ENCODE peak calls at places on chromosomes 11 and 22, in ten cellular contexts. T is psoas muscle, J is upper lobe of right lung, Z is uterus, S is neuronal stem cell, P is heart left ventricle, L is kidney, F is cardiac muscle cell, R is mesendoderm, M is stomach. O is an unnamed sample.
A peak's percentile ranks its signal among the peaks of the same experiment; 100 is the strongest.

GRCh38 chr11:33490842-33491370 is 209.7 kb downstream of the C11orf91 start:
- DNase-seq in T (no peak), J (no peak), Z (no peak), S (no peak), P (no peak), L (no peak), F (no peak), R (no peak), M (no peak), O (no peak)

GRCh38 chr11:100731471-100731870 is 44.4 kb downstream of the ARHGAP42 start:
- DNase-seq in T (no peak), J (no peak), Z (no peak), S (no peak), P (no peak), L (no peak), F (peak; percentile 46), R (peak; percentile 92), M (no peak), O (peak; percentile 67)

GRCh38 chr11:13669544-13670488 is 1.3 kb downstream of the FAR1 start:
- DNase-seq in T (no peak), J (no peak), Z (no peak), S (no peak), P (no peak), L (no peak), F (no peak), R (no peak), M (no peak), O (no peak)

GRCh38 chr11:118923721-118924587 is 1.8 kb downstream of the BCL9L start:
- DNase-seq in T (no peak), J (peak; percentile 66), Z (no peak), S (no peak), P (no peak), L (peak; percentile 62), F (no peak), R (no peak), M (no peak), O (no peak)

GRCh38 chr11:1913271-1914060 is 6.0 kb upstream of the TNNT3 start:
- DNase-seq in T (no peak), J (no peak), Z (no peak), S (no peak), P (no peak), L (no peak), F (no peak), R (no peak), M (no peak), O (no peak)

GRCh38 chr22:22201925-22202343 is 42.7 kb upstream of the VPREB1 start:
- DNase-seq in T (no peak), J (no peak), Z (no peak), S (no peak), P (no peak), L (no peak), F (no peak), R (no peak), M (no peak), O (no peak)

GRCh38 chr11:109132539-109132938 is 289.5 kb upstream of the C11orf87 start:
- DNase-seq in T (no peak), J (no peak), Z (no peak), S (no peak), P (no peak), L (no peak), F (no peak), R (peak; percentile 51), M (no peak), O (peak; percentile 70)

GRCh38 chr11:75499423-75500305 is 26.1 kb downstream of the GDPD5 start:
- DNase-seq in T (peak; percentile 84), J (no peak), Z (peak; percentile 81), S (no peak), P (peak; percentile 34), L (no peak), F (no peak), R (peak; percentile 72), M (no peak), O (no peak)

GRCh38 chr22:24977370-24978230 is 25.1 kb downstream of the KIAA1671 start:
- DNase-seq in T (peak; percentile 68), J (no peak), Z (peak; percentile 30), S (no peak), P (peak; percentile 73), L (no peak), F (peak; percentile 78), R (peak; percentile 80), M (no peak), O (peak; percentile 75)

GRCh38 chr11:1742371-1742770 is 8.0 kb downstream of the IFITM10 start:
- DNase-seq in T (no peak), J (no peak), Z (no peak), S (no peak), P (no peak), L (no peak), F (no peak), R (no peak), M (no peak), O (no peak)

GRCh38 chr11:34346551-34346950 is 11.3 kb downstream of the ABTB2 start:
- DNase-seq in T (no peak), J (no peak), Z (peak; percentile 48), S (no peak), P (peak; percentile 49), L (no peak), F (no peak), R (no peak), M (no peak), O (no peak)

DNA sequence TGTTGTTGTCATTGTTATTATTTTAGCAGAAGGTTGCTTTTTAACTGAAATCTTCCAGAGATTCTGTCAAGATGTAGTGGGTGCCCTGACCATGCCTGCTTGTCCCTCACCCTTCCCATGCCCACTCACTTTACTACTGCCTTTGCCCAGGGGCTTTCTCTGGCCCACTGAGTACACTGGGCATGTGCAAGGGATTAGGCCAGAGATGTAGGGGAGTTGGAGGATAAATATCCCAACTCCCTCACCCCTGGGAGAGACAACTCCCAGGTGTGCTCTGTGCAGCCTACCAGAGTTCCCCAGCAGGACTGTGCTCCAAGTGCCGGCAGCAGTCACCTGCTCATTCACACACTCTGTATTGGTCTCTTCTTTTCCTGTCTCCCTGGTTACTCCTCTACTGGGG is 559.1 kb downstream of the MIAT start:
- DNase-seq in T (no peak), J (no peak), Z (no peak), S (no peak), P (no peak), L (no peak), F (no peak), R (no peak), M (no peak), O (no peak)
- H3K4me1 ChIP-seq in T (no peaks in the 10 kb centered on the region), J (peaks cover 17% of the 10 kb centered on the region), Z (no peaks in the 10 kb centered on the region), S (peaks cover 2% of the 10 kb centered on the region), P (peaks cover 11% of the 10 kb centered on the region), L (no peaks in the 10 kb centered on the region), F (peaks cover 10% of the 10 kb centered on the region), R (no peaks in the 10 kb centered on the region), M (no peaks in the 10 kb centered on the region), O (no peaks in the 10 kb centered on the region)

GRCh38 chr11:129815596-129816461 is at the start of gene TMEM45B:
- DNase-seq in T (no peak), J (peak; percentile 88), Z (no peak), S (no peak), P (no peak), L (peak; percentile 90), F (peak; percentile 26), R (peak; percentile 14), M (peak; percentile 75), O (peak; percentile 84)

GRCh38 chr11:129819237-129819636 is 3.6 kb downstream of the TMEM45B start:
- DNase-seq in T (no peak), J (no peak), Z (no peak), S (no peak), P (no peak), L (no peak), F (no peak), R (no peak), M (no peak), O (no peak)

GRCh38 chr11:129814244-129814992 is 1.2 kb upstream of the TMEM45B start:
- DNase-seq in T (no peak), J (no peak), Z (no peak), S (no peak), P (no peak), L (no peak), F (no peak), R (peak; percentile 22), M (no peak), O (peak; percentile 55)

GRCh38 chr11:129813216-129813791 is 2.3 kb upstream of the TMEM45B start:
- DNase-seq in T (no peak), J (no peak), Z (no peak), S (no peak), P (no peak), L (no peak), F (no peak), R (no peak), M (no peak), O (no peak)

GRCh38 chr11:129817282-129818051 is 1.8 kb downstream of the TMEM45B start:
- DNase-seq in T (no peak), J (no peak), Z (no peak), S (no peak), P (no peak), L (no peak), F (no peak), R (no peak), M (no peak), O (no peak)
- H3K27ac ChIP-seq in T (no peak overlapping the region), J (no peak overlapping the region), Z (no peak overlapping the region), S (no peak overlapping the region), P (no peak overlapping the region), L (no peak overlapping the region), F (no peak overlapping the region), R (no peak overlapping the region), M (no peak overlapping the region), O (no peak overlapping the region)

GRCh38 chr22:27699676-27700075 is 101.9 kb downstream of the MN1 start:
- DNase-seq in T (no peak), J (no peak), Z (no peak), S (no peak), P (no peak), L (no peak), F (no peak), R (no peak), M (no peak), O (no peak)
- H3K4me1 ChIP-seq in T (peaks cover 9% of the 10 kb centered on the region), J (no peaks in the 10 kb centered on the region), Z (no peaks in the 10 kb centered on the region), S (peaks cover 5% of the 10 kb centered on the region), P (no peaks in the 10 kb centered on the region), L (no peaks in the 10 kb centered on the region), F (no peaks in the 10 kb centered on the region), R (no peaks in the 10 kb centered on the region), M (no peaks in the 10 kb centered on the region), O (no peaks in the 10 kb centered on the region)

GRCh38 chr11:57487920-57488319 is 27.6 kb downstream of the SLC43A1 start:
- DNase-seq in T (no peak), J (no peak), Z (no peak), S (no peak), P (no peak), L (no peak), F (no peak), R (no peak), M (no peak), O (no peak)

GRCh38 chr11:57487021-57487778 is 26.9 kb downstream of the RTN4RL2 start:
- DNase-seq in T (no peak), J (no peak), Z (no peak), S (no peak), P (no peak), L (no peak), F (no peak), R (no peak), M (no peak), O (no peak)

GRCh38 chr11:57493507-57494503 is 21.7 kb downstream of the SLC43A1 start:
- DNase-seq in T (peak; percentile 72), J (peak; percentile 86), Z (peak; percentile 61), S (peak; percentile 48), P (peak; percentile 53), L (peak; percentile 85), F (peak; percentile 65), R (peak; percentile 95), M (peak; percentile 83), O (peak; percentile 98)

GRCh38 chr11:57490456-57491248 is 24.9 kb downstream of the SLC43A1 start:
- DNase-seq in T (peak; percentile 30), J (no peak), Z (no peak), S (no peak), P (no peak), L (no peak), F (no peak), R (no peak), M (no peak), O (no peak)

GRCh38 chr11:57491371-57492061 is 24.0 kb downstream of the SLC43A1 start:
- DNase-seq in T (peak; percentile 76), J (peak; percentile 72), Z (no peak), S (peak; percentile 43), P (no peak), L (no peak), F (peak; percentile 42), R (peak; percentile 75), M (peak; percentile 50), O (peak; percentile 91)
- H3K27ac ChIP-seq in T (no peak overlapping the region), J (no peak overlapping the region), Z (no peak overlapping the region), S (no peak overlapping the region), P (no peak overlapping the region), L (no peak overlapping the region), F (no peak overlapping the region), R (no peak overlapping the region), M (no peak overlapping the region), O (no peak overlapping the region)